ENCODE peak calls at places on chromosome 22, in eight cellular contexts. H is mesendoderm, K is aorta, E is ovary, Z is uterus, B is brain microvascular endothelial cell, D is spleen, F is neuronal stem cell. A is an unnamed sample.
A peak's percentile ranks its signal among the peaks of the same experiment; 100 is the strongest.

GRCh38 chr22:47125603-47126002 is 363.2 kb downstream of the TBC1D22A start:
- DNase-seq in H (peak; percentile 28), K (peak; percentile 25), E (no peak), Z (no peak), B (no peak), D (peak; percentile 62), F (no peak), A (no peak)

GRCh38 chr22:22894740-22895731 is 7.4 kb downstream of the IGLL5 start:
- DNase-seq in H (no peak), K (no peak), E (no peak), Z (no peak), B (no peak), D (peak; percentile 64), F (no peak), A (no peak)

GRCh38 chr22:44211946-44212930 is 31.5 kb downstream of the PARVG start:
- DNase-seq in H (no peak), K (peak; percentile 84), E (no peak), Z (no peak), B (no peak), D (no peak), F (no peak), A (no peak)

GRCh38 chr22:35538801-35539321 is 1.8 kb upstream of the RASD2 start:
- DNase-seq in H (peak; percentile 66), K (peak; percentile 66), E (no peak), Z (no peak), B (no peak), D (no peak), F (no peak), A (no peak)

GRCh38 chr22:29149841-29150555 is 55.7 kb upstream of the EMID1 start:
- DNase-seq in H (no peak), K (no peak), E (no peak), Z (peak; percentile 2), B (no peak), D (peak; percentile 68), F (no peak), A (no peak)

GRCh38 chr22:43777204-43777671 is 34.9 kb downstream of the EFCAB6 start:
- DNase-seq in H (peak; percentile 5), K (no peak), E (no peak), Z (peak; percentile 24), B (peak; percentile 33), D (no peak), F (no peak), A (no peak)

GRCh38 chr22:38352436-38352835 is 35.2 kb upstream of the CSNK1E start:
- DNase-seq in H (no peak), K (no peak), E (no peak), Z (no peak), B (no peak), D (peak; percentile 51), F (no peak), A (no peak)

GRCh38 chr22:39610766-39611165 is 40.2 kb downstream of the CACNA1I start:
- DNase-seq in H (no peak), K (no peak), E (no peak), Z (no peak), B (no peak), D (peak; percentile 57), F (no peak), A (no peak)

GRCh38 chr22:27686534-27686933 is 115.0 kb downstream of the MN1 start:
- DNase-seq in H (no peak), K (peak; percentile 91), E (no peak), Z (peak; percentile 31), B (peak; percentile 95), D (no peak), F (no peak), A (no peak)

DNA sequence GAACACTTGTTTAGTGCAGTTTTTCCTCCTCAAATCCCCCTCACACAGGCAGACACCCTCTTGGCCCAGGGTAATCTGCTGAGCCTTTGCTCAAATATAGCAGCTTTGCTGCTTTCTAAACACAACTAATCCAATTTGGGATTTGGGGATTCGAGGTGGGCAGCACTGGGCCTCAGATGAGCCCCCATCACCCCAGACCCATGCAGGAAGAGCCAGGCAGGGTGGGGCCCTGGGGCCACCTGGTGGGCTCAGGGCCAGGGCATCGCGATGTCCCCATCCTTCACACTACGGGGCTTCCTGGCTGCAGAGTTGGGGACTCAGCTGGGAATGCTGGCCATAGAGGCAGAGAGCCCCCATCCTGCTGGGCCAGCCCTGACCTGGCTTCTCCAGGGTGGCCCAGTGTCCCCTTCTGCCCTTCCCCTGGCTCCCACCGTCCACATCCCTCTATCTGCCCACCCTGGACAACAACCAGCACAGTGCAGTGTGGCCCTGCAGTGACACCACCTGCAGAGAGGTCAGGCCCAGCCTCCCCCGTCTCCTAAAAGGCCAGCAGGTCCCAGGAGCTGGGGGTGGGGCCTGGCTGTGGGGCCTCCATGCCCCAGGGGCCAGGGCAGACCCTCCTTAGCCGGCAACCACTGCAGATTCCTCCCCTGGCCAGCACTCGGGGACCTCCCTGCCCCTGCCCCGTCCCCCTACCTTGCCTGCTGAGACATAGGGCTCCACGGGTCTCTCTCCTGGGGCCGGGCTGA is 56.6 kb upstream of the CCDC188 start:
- DNase-seq in H (no peak), K (no peak), E (no peak), Z (no peak), B (no peak), D (no peak), F (no peak), A (no peak)
- H3K27ac ChIP-seq in H (no peak overlapping the region), K (no peak overlapping the region), E (no peak overlapping the region), Z (peak overlapping the region; percentile 77), B (peak overlapping the region; percentile 72), D (peak overlapping the region; percentile 90), F (no peak overlapping the region), A (peak overlapping the region; percentile 80)

GRCh38 chr22:18091916-18092526 is 14.2 kb downstream of the PEX26 start:
- DNase-seq in H (no peak), K (peak; percentile 81), E (peak; percentile 71), Z (peak; percentile 79), B (no peak), D (no peak), F (no peak), A (peak; percentile 38)

GRCh38 chr22:18090286-18090685 is 12.5 kb downstream of the PEX26 start:
- DNase-seq in H (no peak), K (no peak), E (no peak), Z (no peak), B (no peak), D (no peak), F (no peak), A (no peak)

GRCh38 chr22:18088825-18089568 is 11.2 kb downstream of the PEX26 start:
- DNase-seq in H (no peak), K (no peak), E (no peak), Z (no peak), B (no peak), D (no peak), F (no peak), A (no peak)

GRCh38 chr22:18093661-18094060 is 15.9 kb downstream of the PEX26 start:
- DNase-seq in H (no peak), K (no peak), E (no peak), Z (no peak), B (no peak), D (no peak), F (no peak), A (no peak)

GRCh38 chr22:18091478-18091877 is 13.7 kb downstream of the PEX26 start:
- DNase-seq in H (no peak), K (no peak), E (no peak), Z (no peak), B (no peak), D (no peak), F (no peak), A (no peak)
- H3K4me3 ChIP-seq in H (no peak overlapping the region), K (no peak overlapping the region), E (peak overlapping the region; percentile 5), Z (peak overlapping the region; percentile 34), B (no peak overlapping the region), D (peak overlapping the region; percentile 30), F (no peak overlapping the region), A (no peak overlapping the region)

GRCh38 chr22:42026705-42027104 is 28.1 kb downstream of the WBP2NL start:
- DNase-seq in H (no peak), K (no peak), E (no peak), Z (no peak), B (no peak), D (no peak), F (no peak), A (no peak)

GRCh38 chr22:42018224-42018623 is 19.6 kb downstream of the WBP2NL start:
- DNase-seq in H (no peak), K (no peak), E (no peak), Z (no peak), B (no peak), D (no peak), F (no peak), A (no peak)

GRCh38 chr22:42022162-42022847 is 23.7 kb downstream of the WBP2NL start:
- DNase-seq in H (no peak), K (no peak), E (no peak), Z (no peak), B (no peak), D (no peak), F (no peak), A (no peak)
- H3K27ac ChIP-seq in H (no peak overlapping the region), K (no peak overlapping the region), E (no peak overlapping the region), Z (no peak overlapping the region), B (no peak overlapping the region), D (no peak overlapping the region), F (no peak overlapping the region), A (no peak overlapping the region)

GRCh38 chr22:46088541-46089311 is 61.6 kb upstream of the PPARA start:
- DNase-seq in H (no peak), K (peak; percentile 87), E (peak; percentile 50), Z (peak; percentile 64), B (peak; percentile 48), D (peak; percentile 82), F (no peak), A (no peak)

GRCh38 chr22:46087336-46087690 is 63.0 kb upstream of the PPARA start:
- DNase-seq in H (no peak), K (no peak), E (no peak), Z (no peak), B (no peak), D (no peak), F (no peak), A (no peak)

GRCh38 chr22:46086577-46087335 is 63.6 kb upstream of the PPARA start:
- DNase-seq in H (no peak), K (peak; percentile 68), E (no peak), Z (peak; percentile 48), B (no peak), D (peak; percentile 68), F (no peak), A (no peak)

GRCh38 chr22:46089426-46090041 is 60.8 kb upstream of the PPARA start:
- DNase-seq in H (no peak), K (peak; percentile 50), E (no peak), Z (peak; percentile 41), B (no peak), D (peak; percentile 64), F (no peak), A (no peak)

GRCh38 chr22:46087816-46088277 is 62.5 kb upstream of the PPARA start:
- DNase-seq in H (peak; percentile 11), K (peak; percentile 94), E (peak; percentile 88), Z (peak; percentile 95), B (peak; percentile 90), D (peak; percentile 85), F (no peak), A (peak; percentile 78)
- H3K4me3 ChIP-seq in H (no peak overlapping the region), K (no peak overlapping the region), E (peak overlapping the region; percentile 17), Z (no peak overlapping the region), B (no peak overlapping the region), D (no peak overlapping the region), F (no peak overlapping the region), A (no peak overlapping the region)

GRCh38 chr22:20885017-20885556 is 26.3 kb downstream of the SNAP29 start:
- DNase-seq in H (no peak), K (no peak), E (no peak), Z (no peak), B (no peak), D (no peak), F (no peak), A (no peak)
- H3K27ac ChIP-seq in H (no peak overlapping the region), K (no peak overlapping the region), E (no peak overlapping the region), Z (no peak overlapping the region), B (no peak overlapping the region), D (peak overlapping the region; percentile 63), F (no peak overlapping the region), A (peak overlapping the region; percentile 76)

A was measured in lung.